ENCODE peak calls at places on chromosome 3, in six cellular contexts. V is GM06990, E is sigmoid colon, I is choroid plexus epithelial cell, C is OCI-LY7, N is neural crest cell. R is an unnamed sample.

GRCh38 chr3:195100903-195101591 is 169.9 kb downstream of the XXYLT1 start:
- DNase-seq in V (peak), E (no peak), I (no peak), C (no peak), N (no peak), R (peak)

GRCh38 chr3:81666502-81667121 is 94.8 kb downstream of the GBE1 start:
- DNase-seq in V (no peak), E (no peak), I (peak), C (peak), N (no peak), R (peak)

GRCh38 chr3:195182470-195182795 is 88.5 kb downstream of the XXYLT1 start:
- DNase-seq in V (no peak), E (peak), I (peak), C (no peak), N (no peak), R (no peak)

GRCh38 chr3:195559723-195560409 is 16.7 kb upstream of the PPP1R2 start:
- DNase-seq in V (no peak), E (no peak), I (no peak), C (no peak), N (no peak), R (no peak)

GRCh38 chr3:143535994-143536784 is 312.1 kb downstream of the SLC9A9 start:
- DNase-seq in V (peak), E (no peak), I (peak), C (no peak), N (no peak), R (peak)

GRCh38 chr3:63151893-63152292 is 126.2 kb upstream of the SYNPR start:
- DNase-seq in V (no peak), E (no peak), I (no peak), C (no peak), N (no peak), R (no peak)

GRCh38 chr3:69033470-69033869 is 18.7 kb downstream of the TMF1 start:
- DNase-seq in V (no peak), E (no peak), I (peak), C (no peak), N (no peak), R (no peak)

GRCh38 chr3:136336329-136337100 is 86.4 kb downstream of the PCCB start:
- DNase-seq in V (no peak), E (no peak), I (no peak), C (no peak), N (no peak), R (no peak)

GRCh38 chr3:100330651-100331050 is 3.9 kb upstream of the NIT2 start:
- DNase-seq in V (no peak), E (no peak), I (no peak), C (no peak), N (no peak), R (no peak)

GRCh38 chr3:56795097-56795806 is 6.5 kb downstream of the ARHGEF3 start:
- DNase-seq in V (no peak), E (peak), I (peak), C (no peak), N (no peak), R (no peak)

GRCh38 chr3:123395235-123395634 is 53.7 kb downstream of the ADCY5 start:
- DNase-seq in V (no peak), E (no peak), I (no peak), C (no peak), N (no peak), R (no peak)

GRCh38 chr3:194937751-194938358 is 252.2 kb downstream of the FAM43A start:
- DNase-seq in V (no peak), E (no peak), I (no peak), C (no peak), N (no peak), R (no peak)

GRCh38 chr3:79405183-79405582 is 362.6 kb downstream of the ROBO1 start:
- DNase-seq in V (no peak), E (no peak), I (no peak), C (no peak), N (no peak), R (no peak)

GRCh38 chr3:56725175-56725574 is 42.1 kb upstream of the TASOR start:
- DNase-seq in V (peak), E (no peak), I (no peak), C (no peak), N (no peak), R (peak)

GRCh38 chr3:53083949-53084309 is 38.1 kb upstream of the SFMBT1 start:
- DNase-seq in V (no peak), E (no peak), I (no peak), C (no peak), N (no peak), R (no peak)

DNA sequence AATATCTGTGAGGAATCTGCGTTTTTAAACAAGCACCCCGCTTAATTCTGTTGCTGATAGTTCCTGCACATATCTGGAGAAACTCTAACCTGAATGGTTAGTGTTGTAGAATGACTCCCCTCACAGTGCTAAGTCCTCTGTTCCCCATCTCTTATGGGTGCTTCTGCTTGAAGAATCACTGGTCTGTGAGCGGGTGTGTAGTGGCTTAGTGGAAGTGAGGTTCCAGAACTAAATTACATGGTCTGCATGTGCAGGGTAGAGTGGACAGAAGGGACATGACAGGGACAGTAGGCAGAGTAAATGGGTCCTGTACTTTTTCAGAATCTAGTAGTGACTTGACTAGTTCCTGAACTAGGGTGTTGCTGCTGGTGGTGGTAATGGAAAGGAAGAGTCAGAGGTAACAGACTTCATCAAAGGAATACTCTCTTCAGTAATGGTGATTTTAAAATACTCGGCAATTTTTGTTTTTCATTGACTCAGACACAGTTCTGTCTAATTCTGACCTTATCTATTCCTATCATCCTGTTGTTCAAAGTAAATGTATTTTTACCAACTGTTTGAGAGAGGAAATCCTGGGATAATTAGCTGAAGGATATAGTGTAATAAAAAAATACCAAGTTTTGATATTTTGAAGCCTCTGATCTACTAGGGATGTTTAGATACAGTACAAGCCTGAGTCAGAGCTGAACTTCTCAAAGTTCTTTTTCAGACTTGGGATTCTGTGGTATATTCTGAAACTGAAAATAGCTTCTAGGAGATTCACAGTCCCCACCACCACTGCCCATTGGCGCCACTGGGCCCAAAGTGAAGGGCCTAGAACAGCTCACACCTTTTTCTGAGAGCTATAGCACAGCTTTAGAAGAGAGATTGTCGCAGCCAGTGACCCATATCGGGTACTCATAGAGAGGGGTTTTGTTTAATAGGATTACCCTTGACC is 55.5 kb downstream of the FNDC3B start:
- DNase-seq in V (peak), E (no peak), I (peak), C (no peak), N (no peak), R (peak)
- TF ChIP-seq CTCF in V (peak), E (no peak), I (peak), C (no peak), N (no peak), R (peak)

DNA sequence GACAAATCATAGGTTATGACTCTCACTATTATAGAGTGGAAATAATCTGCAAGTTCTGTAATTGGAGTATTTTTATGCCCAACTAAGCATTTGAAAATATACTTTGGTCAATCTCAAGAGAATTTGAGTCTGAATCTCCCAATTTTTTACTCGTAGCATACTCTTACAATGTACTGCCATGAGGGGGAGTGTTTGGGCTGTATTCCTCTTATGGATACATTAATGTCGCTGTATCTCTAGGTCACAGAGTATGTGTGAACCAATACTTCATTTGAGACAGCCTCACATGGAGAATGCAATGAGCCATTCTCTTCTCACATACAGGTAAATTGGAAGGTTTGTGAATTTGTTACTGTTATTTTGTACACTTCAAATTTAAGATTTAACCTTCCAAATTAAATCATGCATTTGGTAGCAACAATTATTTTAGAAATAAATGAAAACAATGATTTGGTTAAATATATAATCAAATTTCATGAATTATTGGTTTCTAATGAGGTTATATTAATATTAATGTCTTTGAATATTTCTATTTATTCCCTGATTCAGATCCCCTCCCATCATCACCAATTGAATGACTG is 5.5 kb upstream of the CD200 start:
- DNase-seq in V (peak), E (no peak), I (peak), C (peak), N (no peak), R (peak)
- TF ChIP-seq CTCF in V (peak), E (peak), I (peak), C (peak), N (peak), R (peak)

GRCh38 chr3:45343947-45344346 is 44.4 kb upstream of the LARS2 start:
- DNase-seq in V (no peak), E (no peak), I (peak), C (peak), N (no peak), R (no peak)
- TF ChIP-seq CTCF in V (peak), E (no peak), I (peak), C (peak), N (no peak), R (no peak)

GRCh38 chr3:74066456-74066855 is 441.7 kb upstream of the PDZRN3 start:
- DNase-seq in V (no peak), E (no peak), I (no peak), C (no peak), N (no peak), R (no peak)

DNA sequence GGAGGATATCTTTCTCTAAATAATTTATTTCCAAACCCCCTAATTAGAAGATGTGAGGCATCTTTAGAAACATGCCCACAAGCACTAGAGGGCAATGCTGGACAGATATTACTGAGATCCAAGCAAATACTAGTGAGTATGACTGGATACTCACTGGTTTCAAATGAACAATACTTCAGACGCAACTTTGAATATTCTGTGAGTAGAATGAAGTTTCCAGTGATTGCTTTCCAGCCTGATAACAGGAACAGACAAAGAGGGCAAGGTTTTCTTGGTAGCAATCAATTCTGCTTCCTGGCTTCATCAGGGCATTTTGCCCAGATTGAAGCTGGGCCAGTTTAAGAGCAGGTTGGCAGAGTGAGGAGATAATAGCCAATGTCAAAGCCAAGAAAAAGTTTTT is 442.6 kb upstream of the PDZRN3 start:
- DNase-seq in V (no peak), E (no peak), I (peak), C (no peak), N (no peak), R (no peak)
- TF ChIP-seq CTCF in V (no peak), E (no peak), I (peak), C (peak), N (peak), R (no peak)

GRCh38 chr3:111621535-111621934 is 26.4 kb upstream of the ZBED2 start:
- DNase-seq in V (no peak), E (no peak), I (no peak), C (peak), N (peak), R (no peak)
- TF ChIP-seq CTCF in V (peak), E (no peak), I (peak), C (peak), N (peak), R (peak)

DNA sequence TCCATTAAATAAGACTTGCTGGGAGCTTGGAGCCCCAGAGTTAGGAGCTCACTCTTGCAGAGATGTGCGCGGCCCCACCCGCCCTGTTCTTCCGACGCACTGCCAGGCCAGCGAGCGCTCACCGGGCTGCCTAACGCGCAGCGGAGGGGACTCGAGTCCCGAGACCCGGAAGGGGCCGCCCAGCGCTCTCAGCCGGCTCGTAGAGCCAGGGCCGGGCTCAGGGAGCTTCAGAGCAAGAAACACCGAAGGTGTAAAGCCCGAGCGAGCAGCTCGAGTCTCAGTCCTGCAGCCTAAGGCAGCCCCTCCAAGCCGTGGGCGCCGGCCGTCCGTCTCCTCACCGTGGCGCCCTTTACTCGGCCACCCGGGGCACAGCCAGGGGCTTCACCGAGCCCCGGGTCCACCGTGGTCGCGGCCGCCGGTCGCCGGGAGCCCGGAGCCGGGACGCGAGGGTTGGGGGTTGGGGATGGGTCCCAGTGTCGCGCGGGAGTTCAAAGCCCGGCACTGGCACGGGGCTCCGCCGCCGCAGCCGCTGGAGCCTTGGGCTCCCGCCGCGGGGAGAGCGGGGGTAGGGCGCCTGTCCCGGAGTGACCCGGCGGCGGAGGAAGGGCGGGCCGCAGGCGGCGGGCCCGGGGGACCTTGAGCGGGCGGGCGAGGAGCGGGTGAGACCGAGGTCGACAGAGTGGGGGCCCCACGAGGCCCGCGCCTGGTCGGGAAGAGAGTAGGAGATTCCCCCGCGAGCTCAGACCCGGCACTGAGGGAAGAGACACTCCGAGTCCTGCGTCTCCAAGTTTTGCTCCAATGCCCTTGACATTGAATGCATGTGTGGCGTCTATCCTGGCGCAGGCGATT is 26.9 kb upstream of the THRB start:
- DNase-seq in V (no peak), E (peak), I (peak), C (no peak), N (peak), R (no peak)
- TF ChIP-seq CTCF in V (no peak), E (no peak), I (no peak), C (no peak), N (no peak), R (no peak)

DNA sequence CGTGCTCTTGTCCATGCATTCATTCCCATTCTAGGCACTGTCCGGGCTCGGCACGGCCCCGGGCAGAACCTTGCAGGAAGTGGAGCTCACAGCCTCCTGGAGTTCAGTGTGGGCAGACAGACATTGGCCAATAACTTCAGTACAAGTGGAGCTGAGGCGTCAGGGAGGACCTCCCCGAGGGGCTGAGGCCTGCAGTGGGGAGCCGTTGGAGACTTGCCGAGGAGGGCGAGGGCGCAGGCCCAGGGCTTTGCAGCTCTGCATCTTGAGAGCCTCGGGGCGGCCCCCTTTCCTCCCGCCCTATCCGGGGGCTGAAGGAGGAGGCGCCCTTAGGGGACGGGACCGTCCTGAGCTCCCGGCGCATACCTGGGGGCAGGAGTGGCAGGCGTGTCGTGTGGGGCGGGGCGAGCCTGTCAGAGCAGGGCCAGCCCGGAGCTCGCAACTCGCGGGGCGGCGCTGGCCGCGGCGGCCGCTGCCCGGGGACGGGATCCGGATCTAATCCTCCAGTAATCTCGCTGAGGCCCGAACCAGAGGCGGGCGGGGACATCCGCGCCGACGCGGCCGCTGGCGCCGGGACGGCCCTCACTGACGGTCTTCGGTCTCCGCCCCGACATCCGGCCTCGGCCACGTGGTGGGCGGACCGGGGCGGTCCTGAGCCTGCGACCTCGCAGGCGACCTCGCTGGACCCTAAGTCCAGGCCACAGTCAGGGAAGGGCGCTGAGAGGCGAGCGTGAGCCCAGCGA is at the start of gene ACY1:
- DNase-seq in V (peak), E (peak), I (peak), C (no peak), N (peak), R (peak)
- TF ChIP-seq CTCF in V (no peak), E (no peak), I (no peak), C (no peak), N (peak), R (no peak)

DNA sequence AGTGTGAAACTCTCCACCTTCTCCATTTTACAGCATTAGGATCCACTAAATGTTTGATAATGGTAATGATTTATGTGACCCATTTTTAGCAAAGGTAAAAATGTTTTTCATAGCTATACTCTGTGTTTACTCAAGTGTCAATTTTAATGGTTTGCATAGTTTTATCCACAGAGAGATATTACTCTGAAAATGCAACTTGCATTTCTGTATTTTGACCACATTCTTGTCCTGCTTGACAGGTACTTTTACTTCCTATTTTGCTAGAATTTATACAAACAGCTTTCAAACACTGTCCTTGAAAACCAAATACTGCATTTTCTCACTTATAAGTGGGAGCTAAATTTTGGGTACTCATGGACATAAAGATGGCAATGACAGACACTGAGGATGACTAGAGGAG is 62.9 kb downstream of the SERPINI1 start:
- DNase-seq in V (no peak), E (no peak), I (no peak), C (no peak), N (no peak), R (no peak)
- TF ChIP-seq CTCF in V (no peak), E (no peak), I (no peak), C (no peak), N (no peak), R (no peak)

DNA sequence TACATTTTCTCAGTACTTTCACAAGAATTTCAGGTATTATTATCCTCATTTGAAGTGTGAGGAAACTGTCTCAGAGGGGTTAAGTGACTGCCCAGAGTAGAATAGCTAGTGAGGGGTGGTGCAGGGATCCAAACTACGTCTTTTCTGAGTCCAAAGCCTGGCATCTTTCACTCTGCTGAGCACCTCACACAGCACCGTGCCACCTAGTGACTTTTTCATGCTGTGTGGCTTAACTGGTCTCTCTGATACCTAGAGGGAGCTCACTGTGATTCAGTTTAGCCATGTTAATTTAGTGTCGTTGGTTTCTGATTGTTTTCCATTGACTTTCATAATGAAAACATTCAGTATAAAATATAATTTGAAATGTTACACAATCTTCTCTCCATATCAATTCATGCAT is 91.4 kb upstream of the NLGN1 start:
- DNase-seq in V (no peak), E (no peak), I (no peak), C (no peak), N (no peak), R (no peak)
- TF ChIP-seq CTCF in V (no peak), E (no peak), I (no peak), C (no peak), N (no peak), R (no peak)

R was measured in GM13977.